ENCODE peak calls at places on chromosome 4, in seven cellular contexts. One of them, this sample, is unnamed.

GRCh38 chr4:182904271-182904761 is 12.9 kb downstream of the DCTD start:
- ATAC-seq in naive thymus-derived CD4-positive, alpha-beta T cell: no peak
- ATAC-seq in heart right ventricle: no peak
- ATAC-seq in left lung: no peak
- ATAC-seq in effector memory CD8-positive, alpha-beta T cell: no peak
- ATAC-seq in T-cell: no peak
- ATAC-seq in IMR-90: no peak
- ATAC-seq in this sample: no peak

GRCh38 chr4:174218127-174218790 is 65.2 kb downstream of the FBXO8 start:
- ATAC-seq in naive thymus-derived CD4-positive, alpha-beta T cell: no peak
- ATAC-seq in heart right ventricle: peak
- ATAC-seq in left lung: no peak
- ATAC-seq in effector memory CD8-positive, alpha-beta T cell: no peak
- ATAC-seq in T-cell: no peak
- ATAC-seq in IMR-90: no peak
- ATAC-seq in this sample: no peak

GRCh38 chr4:148118179-148118578 is 324.0 kb downstream of the NR3C2 start:
- ATAC-seq in naive thymus-derived CD4-positive, alpha-beta T cell: no peak
- ATAC-seq in heart right ventricle: no peak
- ATAC-seq in left lung: no peak
- ATAC-seq in effector memory CD8-positive, alpha-beta T cell: no peak
- ATAC-seq in T-cell: no peak
- ATAC-seq in IMR-90: no peak
- ATAC-seq in this sample: no peak

GRCh38 chr4:83781434-83781833 is 245.5 kb downstream of the GPAT3 start:
- ATAC-seq in naive thymus-derived CD4-positive, alpha-beta T cell: no peak
- ATAC-seq in heart right ventricle: no peak
- ATAC-seq in left lung: no peak
- ATAC-seq in effector memory CD8-positive, alpha-beta T cell: no peak
- ATAC-seq in T-cell: no peak
- ATAC-seq in IMR-90: no peak
- ATAC-seq in this sample: no peak

GRCh38 chr4:101458914-101459313 is 111.6 kb upstream of the PPP3CA start:
- ATAC-seq in naive thymus-derived CD4-positive, alpha-beta T cell: peak
- ATAC-seq in heart right ventricle: no peak
- ATAC-seq in left lung: peak
- ATAC-seq in effector memory CD8-positive, alpha-beta T cell: no peak
- ATAC-seq in T-cell: no peak
- ATAC-seq in IMR-90: peak
- ATAC-seq in this sample: no peak

GRCh38 chr4:183747931-183748664 is 89.0 kb downstream of the TRAPPC11 start:
- ATAC-seq in naive thymus-derived CD4-positive, alpha-beta T cell: no peak
- ATAC-seq in heart right ventricle: no peak
- ATAC-seq in left lung: no peak
- ATAC-seq in effector memory CD8-positive, alpha-beta T cell: no peak
- ATAC-seq in T-cell: no peak
- ATAC-seq in IMR-90: peak
- ATAC-seq in this sample: no peak

GRCh38 chr4:17766826-17767458 is 14.5 kb downstream of the FAM184B start:
- ATAC-seq in naive thymus-derived CD4-positive, alpha-beta T cell: no peak
- ATAC-seq in heart right ventricle: no peak
- ATAC-seq in left lung: no peak
- ATAC-seq in effector memory CD8-positive, alpha-beta T cell: no peak
- ATAC-seq in T-cell: no peak
- ATAC-seq in IMR-90: no peak
- ATAC-seq in this sample: no peak

GRCh38 chr4:53015681-53016080 is 153.6 kb downstream of the RASL11B start:
- ATAC-seq in naive thymus-derived CD4-positive, alpha-beta T cell: no peak
- ATAC-seq in heart right ventricle: no peak
- ATAC-seq in left lung: peak
- ATAC-seq in effector memory CD8-positive, alpha-beta T cell: no peak
- ATAC-seq in T-cell: no peak
- ATAC-seq in IMR-90: peak
- ATAC-seq in this sample: no peak